ENCODE peak calls at places on chromosomes 12 and 14, in five cellular contexts. Y is neuronal stem cell, E is GM23338, C is HCT116, Q is fibroblast of lung. A is an unnamed sample. For H3K4me1, the result is how much of the 10 kb centered on the place peaks cover.

GRCh38 chr14:64364907-64365306 is 23.2 kb upstream of the MTHFD1 start:
- DNase-seq in Y (no peak), C (no peak), Q (peak), E (no peak), A (no peak)

GRCh38 chr12:90938451-90938850 is 16.5 kb downstream of the CCER1 start:
- DNase-seq in C (no peak), Y (no peak), E (no peak), Q (peak), A (no peak)

GRCh38 chr12:53750812-53751335 is 905 bp downstream of the CISTR start:
- DNase-seq in C (no peak), Y (no peak), E (peak), Q (peak), A (no peak)

GRCh38 chr14:77040059-77040308 is 11.5 kb upstream of the IRF2BPL start:
- DNase-seq in C (no peak), E (no peak), Y (no peak), Q (no peak), A (no peak)

GRCh38 chr12:22684526-22685118 is 59.7 kb downstream of the ETNK1 start:
- DNase-seq in Q (peak), E (peak), C (peak), Y (peak), A (peak)

GRCh38 chr12:102421801-102422583 is 58.4 kb downstream of the IGF1 start:
- DNase-seq in C (no peak), Y (no peak), Q (no peak), E (no peak), A (no peak)

GRCh38 chr14:101823511-101824120 is 62.1 kb downstream of the PPP2R5C start:
- DNase-seq in Q (peak), Y (no peak), C (no peak), E (no peak), A (no peak)

GRCh38 chr12:112808176-112808575 is 16.6 kb downstream of the RPH3A start:
- DNase-seq in E (no peak), Q (no peak), Y (no peak), C (no peak), A (no peak)

GRCh38 chr14:69664865-69665526 is 53.6 kb downstream of the SUSD6 start:
- DNase-seq in E (no peak), C (no peak), Q (no peak), Y (no peak), A (no peak)

GRCh38 chr14:43898709-43899108 is 608.4 kb downstream of the FSCB start:
- DNase-seq in Y (no peak), C (no peak), E (peak), Q (no peak), A (no peak)

GRCh38 chr12:101480849-101481248 is 5.7 kb downstream of the SPIC start:
- DNase-seq in C (no peak), Q (no peak), E (no peak), Y (no peak), A (no peak)

GRCh38 chr12:229441-230191 is 15.7 kb upstream of the SLC6A12 start:
- DNase-seq in Q (no peak), C (no peak), E (no peak), Y (no peak), A (no peak)

GRCh38 chr14:96297000-96297399 is 41.0 kb downstream of the BDKRB1 start:
- DNase-seq in Q (peak), E (peak), C (no peak), Y (no peak), A (no peak)

GRCh38 chr14:65290830-65291229 is 121.7 kb upstream of the FUT8 start:
- DNase-seq in Q (peak), C (peak), E (no peak), Y (no peak), A (peak)

GRCh38 chr12:6224550-6224949 is 24.4 kb downstream of the CD9 start:
- DNase-seq in C (no peak), Y (no peak), Q (peak), E (no peak), A (no peak)

GRCh38 chr12:46677749-46678148 is 148.0 kb downstream of the SLC38A4 start:
- DNase-seq in C (no peak), Y (no peak), E (peak), Q (peak), A (no peak)

GRCh38 chr12:24754690-24755638 is 193.9 kb downstream of the BCAT1 start:
- DNase-seq in E (no peak), C (no peak), Y (no peak), Q (peak), A (peak)

GRCh38 chr14:62914025-62914424 is 131.2 kb downstream of the KCNH5 start:
- DNase-seq in Y (no peak), E (no peak), Q (peak), C (no peak), A (no peak)

GRCh38 chr14:106586098-106586704 is 1059.8 kb downstream of the TMEM121 start:
- DNase-seq in Y (no peak), Q (no peak), E (peak), C (no peak), A (no peak)

GRCh38 chr12:105843989-105844768 is 294.6 kb downstream of the NUAK1 start:
- DNase-seq in Q (peak), E (no peak), Y (no peak), C (no peak), A (no peak)

GRCh38 chr12:12159988-12160387 is 89.2 kb downstream of the BCL2L14 start:
- DNase-seq in Q (peak), E (no peak), Y (no peak), C (no peak), A (no peak)

GRCh38 chr14:31770271-31770670 is 209.1 kb downstream of the NUBPL start:
- DNase-seq in Q (peak), Y (no peak), E (no peak), C (no peak), A (no peak)

GRCh38 chr12:72535591-72535990 is 263.4 kb downstream of the TRHDE start:
- DNase-seq in C (no peak), Y (no peak), E (no peak), Q (no peak), A (no peak)

GRCh38 chr12:49964849-49965624 is 3.4 kb downstream of the AQP5 start:
- DNase-seq in Y (no peak), C (no peak), E (no peak), Q (no peak), A (no peak)

GRCh38 chr14:41120400-41120799 is 486.3 kb upstream of the LRFN5 start:
- DNase-seq in Y (no peak), Q (no peak), C (no peak), E (no peak), A (no peak)

GRCh38 chr14:95314609-95315008 is 5.1 kb downstream of the CLMN start:
- DNase-seq in Q (peak), C (no peak), Y (no peak), E (no peak), A (no peak)

GRCh38 chr12:19431407-19432308 is 7.6 kb upstream of the AEBP2 start:
- DNase-seq in C (no peak), Y (no peak), Q (peak), E (no peak), A (peak)

DNA sequence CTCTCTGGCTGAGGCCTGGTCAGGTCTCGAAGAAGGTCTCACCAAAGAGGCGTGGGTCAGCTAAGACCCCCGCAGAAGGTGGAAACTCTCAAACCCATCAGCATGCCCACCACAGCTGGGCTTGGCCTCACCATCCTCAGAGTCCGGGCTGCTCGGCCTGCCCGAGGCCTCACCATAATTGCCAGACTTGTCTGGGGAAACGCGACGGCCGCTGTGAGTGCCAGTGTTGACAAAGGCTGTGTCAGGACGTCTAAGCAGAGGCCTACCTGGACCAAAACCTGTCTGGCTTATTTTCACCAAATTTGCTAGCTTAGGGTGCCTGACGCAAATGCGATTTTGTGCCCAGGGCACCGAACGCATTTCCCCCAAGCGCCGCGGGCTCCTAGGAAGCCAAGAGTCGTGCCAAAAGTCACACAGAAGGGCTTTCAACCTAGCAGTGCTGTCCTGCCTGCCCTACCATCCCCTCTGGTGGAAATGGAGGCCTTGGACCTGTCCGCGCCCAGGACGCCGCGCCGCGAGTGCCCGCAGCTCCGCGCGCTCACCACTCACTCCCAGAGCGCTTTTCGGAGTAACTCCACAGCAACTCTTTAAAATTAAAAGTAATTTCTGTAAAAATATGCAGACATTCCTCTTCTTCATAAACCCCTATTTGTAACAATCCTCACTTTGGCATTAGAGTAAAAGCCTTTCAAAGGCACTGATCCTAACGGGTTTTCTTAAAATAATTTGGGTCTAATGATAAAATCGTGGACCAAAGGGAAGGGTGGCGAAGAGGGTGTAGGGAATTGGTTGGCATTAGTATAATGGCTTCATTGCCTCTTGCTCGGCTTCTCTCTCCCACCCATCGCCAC is 1.2 kb upstream of the ALX1 start:
- DNase-seq in Y (peak), E (peak), C (no peak), Q (peak), A (no peak)
- H2AFZ ChIP-seq in Y (peak), E (peak), C (no peak), Q (no peak), A (no peak)

GRCh38 chr14:50947446-50947845 is 3.2 kb upstream of the PYGL start:
- DNase-seq in E (no peak), Q (peak), C (no peak), Y (no peak), A (no peak)

GRCh38 chr14:50948205-50948604 is 3.9 kb upstream of the PYGL start:
- DNase-seq in Y (no peak), E (no peak), C (no peak), Q (no peak), A (no peak)

GRCh38 chr14:50953497-50953896 is 9.2 kb upstream of the PYGL start:
- DNase-seq in C (no peak), E (no peak), Y (no peak), Q (no peak), A (no peak)

GRCh38 chr14:50954811-50955372 is 10.6 kb upstream of the PYGL start:
- DNase-seq in Q (peak), C (peak), E (peak), Y (no peak), A (no peak)

GRCh38 chr14:50951032-50951431 is 6.7 kb upstream of the PYGL start:
- DNase-seq in Q (no peak), Y (no peak), C (no peak), E (no peak), A (no peak)
- H3K4me2 ChIP-seq in Q (no peak), Y (no peak), C (no peak), E (no peak), A (no peak)

GRCh38 chr14:103029936-103030335 is 27.4 kb downstream of the CDC42BPB start:
- DNase-seq in C (no peak), Y (no peak), Q (no peak), E (no peak), A (no peak)
- H3K4me1 ChIP-seq in C (under half), Y (under half), Q (under half), E (under half), A (under half)

GRCh38 chr14:100081997-100082625 is 16.9 kb downstream of the EVL start:
- DNase-seq in C (no peak), Y (no peak), E (no peak), Q (no peak), A (no peak)
- H2AFZ ChIP-seq in C (no peak), Y (no peak), E (no peak), Q (no peak), A (no peak)

DNA sequence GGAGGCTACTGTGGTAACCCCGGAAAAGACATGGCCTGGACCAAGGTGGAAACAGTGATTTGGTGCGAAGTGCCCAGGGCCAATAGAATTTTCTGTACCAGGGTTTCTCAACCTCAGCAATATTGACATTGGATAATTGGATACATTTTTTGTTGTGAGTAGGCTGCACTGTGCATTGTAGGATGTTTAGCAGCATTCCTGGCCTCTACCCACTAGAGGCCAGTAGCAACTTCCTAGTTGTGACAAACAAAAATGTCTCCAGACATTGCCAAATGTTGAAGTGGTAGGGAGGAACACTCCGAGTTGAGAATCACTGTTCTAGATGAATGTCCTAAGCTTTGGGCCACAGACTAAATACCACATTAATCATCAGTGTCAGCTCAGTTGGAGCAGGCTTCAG is 6.2 kb upstream of the CGRRF1 start:
- DNase-seq in E (peak), Y (no peak), C (peak), Q (peak), A (no peak)
- H3K4me2 ChIP-seq in E (no peak), Y (no peak), C (peak), Q (no peak), A (no peak)

GRCh38 chr12:57142727-57143126 is 4.7 kb downstream of the LRP1-AS start:
- DNase-seq in E (no peak), Q (no peak), Y (no peak), C (no peak), A (no peak)

GRCh38 chr12:57142121-57142520 is 5.3 kb downstream of the LRP1-AS start:
- DNase-seq in C (no peak), E (no peak), Q (no peak), Y (no peak), A (no peak)

GRCh38 chr12:57141249-57141648 is 6.2 kb downstream of the LRP1-AS start:
- DNase-seq in Y (no peak), C (no peak), Q (no peak), E (no peak), A (no peak)

GRCh38 chr12:57145460-57146059 is 1.9 kb downstream of the LRP1-AS start:
- DNase-seq in C (no peak), E (no peak), Y (no peak), Q (no peak), A (no peak)

DNA sequence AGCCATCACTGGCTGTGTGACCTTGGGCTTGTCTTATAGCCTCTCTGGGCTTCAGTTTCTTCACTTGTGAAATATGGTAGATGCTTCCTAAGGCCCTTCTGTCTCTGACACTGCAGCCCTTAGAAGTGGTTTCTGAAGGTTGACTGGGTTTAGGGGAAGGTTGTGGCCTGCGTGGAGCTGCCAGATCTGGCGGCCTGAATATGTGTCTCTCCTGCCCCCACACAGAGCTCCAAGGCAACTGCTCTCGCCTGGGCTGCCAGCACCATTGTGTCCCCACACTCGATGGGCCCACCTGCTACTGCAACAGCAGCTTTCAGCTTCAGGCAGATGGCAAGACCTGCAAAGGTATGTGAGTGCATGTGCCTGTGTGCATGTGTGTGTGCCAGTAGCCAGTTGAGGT is 4.0 kb downstream of the LRP1-AS start:
- DNase-seq in E (no peak), Y (no peak), C (no peak), Q (no peak), A (no peak)
- H3K4me1 ChIP-seq in E (under half), Y (under half), C (under half), Q (half or more), A (under half)

GRCh38 chr14:81435578-81436295 is 35.6 kb upstream of the STON2 start:
- DNase-seq in C (no peak), Y (peak), E (peak), Q (peak), A (peak)

GRCh38 chr14:81435048-81435577 is 35.0 kb upstream of the STON2 start:
- DNase-seq in E (no peak), Q (no peak), Y (no peak), C (no peak), A (no peak)

GRCh38 chr14:81437226-81437625 is 37.1 kb upstream of the STON2 start:
- DNase-seq in Q (no peak), C (no peak), E (no peak), Y (no peak), A (no peak)

GRCh38 chr14:81434230-81434629 is 34.1 kb upstream of the STON2 start:
- DNase-seq in E (no peak), Q (no peak), C (no peak), Y (no peak), A (no peak)

DNA sequence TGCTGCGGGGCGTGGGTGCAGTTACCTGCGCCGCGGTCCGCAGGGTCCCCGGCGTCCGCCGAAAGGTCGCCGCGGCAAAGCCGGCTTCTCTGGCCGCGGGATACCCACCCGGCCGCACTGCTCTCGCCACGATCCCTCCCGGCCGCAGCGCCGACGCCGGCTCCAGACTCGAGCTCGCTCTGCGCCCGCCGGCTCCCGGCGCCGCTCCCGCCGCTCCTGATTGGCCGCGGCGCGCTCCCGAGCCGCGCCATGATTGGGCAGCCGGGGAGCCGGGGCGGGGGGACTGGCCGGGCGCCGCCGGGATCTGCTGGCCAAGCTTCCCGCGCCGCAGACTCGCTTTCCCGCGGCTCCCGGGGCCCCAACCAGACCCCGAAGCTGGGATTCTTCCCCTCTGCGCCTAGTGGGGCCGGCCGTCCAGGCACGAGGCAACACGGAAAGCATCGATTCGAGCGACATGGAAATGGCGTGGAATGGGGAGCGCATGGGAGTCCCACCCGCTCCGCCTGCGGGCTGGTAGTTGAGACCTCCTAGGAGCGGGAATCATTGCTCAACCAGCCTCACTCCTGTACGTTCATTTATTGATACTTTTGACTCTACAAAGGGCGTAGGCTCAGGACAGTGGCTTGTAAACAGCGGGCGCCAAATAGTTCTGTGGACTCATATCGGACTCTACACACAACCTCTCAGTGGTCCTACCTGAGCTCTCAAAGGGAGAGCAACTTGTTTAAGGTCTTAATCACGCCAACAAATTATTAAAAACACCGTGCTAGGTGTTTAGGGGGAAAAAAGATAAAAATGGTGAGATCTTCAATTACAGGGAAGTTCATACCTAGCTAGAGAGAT is 36.4 kb upstream of the STON2 start:
- DNase-seq in Q (peak), C (peak), E (peak), Y (peak), A (no peak)
- H2AFZ ChIP-seq in Q (peak), C (peak), E (peak), Y (peak), A (peak)

DNA sequence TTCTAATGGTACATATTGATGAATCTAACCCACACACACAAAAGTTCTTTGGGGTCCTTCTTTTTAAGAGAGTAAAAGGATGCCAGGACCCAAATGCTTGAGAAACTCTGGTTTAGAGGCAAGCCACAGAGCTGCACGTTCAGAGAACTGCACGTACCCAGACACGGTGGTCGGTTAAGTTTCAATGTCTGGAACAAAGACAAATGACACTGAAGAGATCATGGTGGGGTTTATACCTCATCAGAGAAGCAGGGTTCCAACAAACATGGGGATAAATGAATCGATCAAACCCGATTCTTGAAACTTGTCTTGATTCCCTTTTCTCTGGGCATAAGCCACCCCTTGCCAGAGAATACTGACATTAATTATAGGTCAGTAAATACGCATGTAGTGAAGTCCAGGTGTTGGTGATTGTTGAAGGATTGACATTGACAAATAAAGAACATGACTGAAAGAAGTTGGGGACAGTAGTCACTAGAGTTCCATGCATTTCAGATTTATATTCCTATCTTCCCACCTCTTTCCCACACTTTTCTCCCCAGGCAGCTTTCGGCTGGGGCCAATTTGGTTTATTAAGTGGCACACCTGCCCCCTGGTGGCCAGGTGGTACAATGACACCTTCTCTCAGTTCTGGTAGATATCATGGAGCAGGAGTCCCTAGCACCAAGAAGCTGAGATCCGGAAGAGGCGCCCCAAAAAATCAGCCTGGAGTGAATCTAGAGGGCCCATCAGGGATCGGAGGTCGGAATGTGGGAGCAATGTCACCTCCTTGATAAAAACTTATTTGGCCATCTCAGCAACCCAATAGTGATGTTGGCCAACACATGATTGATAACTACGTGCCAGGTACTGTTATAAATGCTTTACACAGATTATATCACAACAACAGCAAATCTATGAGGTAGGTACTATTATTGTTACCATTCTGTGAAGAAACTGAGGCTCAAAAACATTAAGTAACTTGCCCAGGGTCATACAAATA is 17.8 kb upstream of the HDAC7 start:
- DNase-seq in E (peak), Q (peak), C (peak), Y (peak), A (no peak)
- H3K4me2 ChIP-seq in E (no peak), Q (no peak), C (no peak), Y (no peak), A (no peak)

A was measured in keratinocyte.